ENCODE peak calls at places on chromosomes 1 and 21, in six cellular contexts. V is A549, B is HCT116, Q is endothelial cell of umbilical vein, J is H1, L is SK-N-SH. W is an unnamed sample.

GRCh38 chr21:29261555-29262540 is 36.9 kb upstream of the BACH1 start:
- DNase-seq in J (no peak), V (no peak), B (no peak), L (no peak), Q (no peak), W (no peak)

GRCh38 chr1:231104917-231105316 is 56.9 kb upstream of the TRIM67 start:
- DNase-seq in B (no peak), Q (no peak), V (no peak), J (no peak), L (no peak), W (no peak)

GRCh38 chr1:54584575-54584974 is 36.5 kb downstream of the ACOT11 start:
- DNase-seq in B (no peak), V (no peak), L (no peak), J (no peak), Q (no peak), W (no peak)

GRCh38 chr1:163178628-163179027 is 24.1 kb downstream of the RGS5 start:
- DNase-seq in V (no peak), J (no peak), Q (peak), B (no peak), L (no peak), W (peak)

GRCh38 chr1:171250263-171250662 is 2.0 kb downstream of the FMO1 start:
- DNase-seq in J (no peak), Q (no peak), L (no peak), V (no peak), B (no peak), W (no peak)

GRCh38 chr1:1318131-1318652 is 6.3 kb downstream of the INTS11 start:
- DNase-seq in J (no peak), Q (peak), V (peak), L (no peak), B (peak), W (no peak)

GRCh38 chr1:30378991-30379581 is 344.3 kb downstream of the MATN1 start:
- DNase-seq in Q (no peak), J (no peak), B (no peak), L (peak), V (no peak), W (peak)

GRCh38 chr1:243842978-243843490 is 7.0 kb downstream of the AKT3 start:
- DNase-seq in Q (peak), L (no peak), J (no peak), B (no peak), V (peak), W (peak)

GRCh38 chr1:154837034-154837678 is 32.9 kb downstream of the KCNN3 start:
- DNase-seq in V (no peak), Q (no peak), L (no peak), B (no peak), J (no peak), W (no peak)

GRCh38 chr1:195686764-195687163 is 921.5 kb downstream of the KCNT2 start:
- DNase-seq in J (no peak), V (no peak), Q (no peak), B (no peak), L (no peak), W (no peak)

GRCh38 chr1:115440733-115441132 is 102.7 kb upstream of the NGF start:
- DNase-seq in J (no peak), L (no peak), V (no peak), B (no peak), Q (no peak), W (no peak)

GRCh38 chr1:86567936-86568335 is 21.1 kb downstream of the CLCA4 start:
- DNase-seq in Q (no peak), B (no peak), J (no peak), L (no peak), V (no peak), W (no peak)

GRCh38 chr1:245172829-245173228 is 18.0 kb downstream of the KIF26B start:
- DNase-seq in V (no peak), Q (no peak), J (no peak), L (no peak), B (no peak), W (no peak)

GRCh38 chr1:226938903-226939438 is 1.1 kb upstream of the COQ8A start:
- DNase-seq in L (no peak), V (peak), J (no peak), Q (peak), B (no peak), W (peak)

GRCh38 chr1:35557118-35557610 is at the start of gene KIAA0319L:
- DNase-seq in V (peak), J (peak), Q (no peak), L (peak), B (no peak), W (no peak)

GRCh38 chr21:10425856-10426255 is 95.5 kb upstream of the TPTE start:
- DNase-seq in B (no peak), J (no peak), Q (no peak), L (no peak), V (no peak), W (no peak)

GRCh38 chr1:59163268-59164092 is 133.4 kb upstream of the FGGY start:
- DNase-seq in Q (peak), J (no peak), L (no peak), V (no peak), B (no peak), W (peak)

GRCh38 chr1:240314845-240315746 is 223.4 kb downstream of the FMN2 start:
- DNase-seq in L (no peak), V (no peak), Q (no peak), B (no peak), J (no peak), W (no peak)

GRCh38 chr1:204266504-204267034 is 52.8 kb upstream of the GOLT1A start:
- DNase-seq in L (no peak), B (no peak), J (no peak), V (peak), Q (no peak), W (no peak)

GRCh38 chr1:212513586-212513985 is 80.9 kb downstream of the NENF start:
- DNase-seq in V (no peak), J (no peak), L (no peak), B (peak), Q (no peak), W (no peak)

GRCh38 chr1:92877081-92877711 is 45.4 kb downstream of the RPL5 start:
- DNase-seq in B (no peak), Q (no peak), J (no peak), V (no peak), L (peak), W (no peak)

GRCh38 chr1:237751090-237751489 is 139.6 kb downstream of the ZP4 start:
- DNase-seq in V (no peak), B (no peak), J (no peak), Q (no peak), L (no peak), W (no peak)

GRCh38 chr1:14626869-14627607 is 28.6 kb downstream of the KAZN start:
- DNase-seq in B (no peak), J (no peak), Q (no peak), V (no peak), L (peak), W (no peak)

GRCh38 chr1:228088586-228089498 is 6.3 kb downstream of the ARF1 start:
- DNase-seq in J (no peak), Q (no peak), B (no peak), V (no peak), L (no peak), W (peak)

GRCh38 chr1:19892628-19893168 is 10.5 kb downstream of the OTUD3 start:
- DNase-seq in L (no peak), Q (peak), J (no peak), B (no peak), V (no peak), W (no peak)

GRCh38 chr1:212641956-212642355 is 33.4 kb downstream of the ATF3 start:
- DNase-seq in Q (no peak), L (no peak), B (no peak), V (no peak), J (no peak), W (no peak)

GRCh38 chr1:8590696-8591351 is 226.6 kb downstream of the RERE start:
- DNase-seq in V (no peak), Q (no peak), B (no peak), L (no peak), J (no peak), W (no peak)

GRCh38 chr1:59738591-59739015 is 76.1 kb upstream of the HOOK1 start:
- DNase-seq in J (no peak), L (no peak), V (no peak), B (no peak), Q (peak), W (no peak)

GRCh38 chr1:199784127-199784526 is 243.4 kb upstream of the NR5A2 start:
- DNase-seq in L (no peak), Q (peak), V (peak), B (no peak), J (no peak), W (no peak)

GRCh38 chr1:6495041-6495441 is 3.6 kb upstream of the PLEKHG5 start:
- DNase-seq in L (peak), J (no peak), V (no peak), B (no peak), Q (no peak), W (peak)

GRCh38 chr1:152461544-152461943 is 47.5 kb upstream of the CRNN start:
- DNase-seq in Q (peak), L (peak), B (peak), V (peak), J (peak), W (peak)

GRCh38 chr1:119075614-119076013 is 64.8 kb downstream of the WARS2 start:
- DNase-seq in V (no peak), B (no peak), L (no peak), Q (no peak), J (no peak), W (no peak)

GRCh38 chr1:16209847-16210407 is 2.5 kb downstream of the ARHGEF19 start:
- DNase-seq in L (no peak), B (no peak), V (no peak), Q (no peak), J (no peak), W (no peak)

GRCh38 chr1:16206547-16207317 is 5.7 kb downstream of the ARHGEF19 start:
- DNase-seq in Q (peak), V (peak), B (peak), J (peak), L (peak), W (peak)

GRCh38 chr1:16209132-16209846 is 3.2 kb downstream of the ARHGEF19 start:
- DNase-seq in B (no peak), Q (no peak), J (no peak), V (no peak), L (no peak), W (no peak)

GRCh38 chr1:16207318-16208269 is 4.9 kb downstream of the ARHGEF19 start:
- DNase-seq in L (no peak), Q (no peak), J (peak), V (no peak), B (no peak), W (no peak)

DNA sequence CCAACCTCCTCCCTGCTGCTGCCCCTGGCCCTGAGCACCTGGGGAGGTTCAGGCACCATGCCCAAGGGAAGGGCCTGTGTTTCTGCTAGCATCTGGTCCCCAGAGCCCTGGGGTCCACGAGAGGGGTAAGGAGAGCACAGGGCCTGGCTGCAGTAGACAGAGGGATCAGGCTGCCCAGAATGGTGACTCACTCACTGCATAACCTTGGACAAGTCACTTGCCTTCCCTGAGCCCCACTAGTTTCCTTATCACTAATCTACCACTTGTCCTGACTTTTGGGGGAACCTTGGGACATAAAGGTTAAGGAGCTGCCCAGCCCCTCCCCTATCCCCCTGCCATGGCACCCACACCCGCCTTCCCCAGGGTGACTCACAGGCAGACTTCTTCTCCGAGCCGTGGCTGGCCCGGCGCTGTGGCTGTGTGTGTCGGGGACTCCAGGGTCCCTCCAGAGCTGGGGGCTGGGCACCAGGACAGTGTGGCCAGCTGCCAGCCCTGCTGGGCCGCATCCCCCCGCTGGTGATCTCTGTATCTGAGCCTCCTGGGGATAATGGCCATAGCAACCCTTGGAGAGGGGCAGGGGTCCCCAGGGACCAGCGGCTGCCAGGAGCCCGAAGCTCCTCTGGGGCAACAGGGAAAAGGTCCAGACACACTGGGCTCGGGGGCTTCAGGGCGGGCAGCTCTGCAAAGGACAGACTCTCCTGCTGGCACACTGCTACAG is 4.0 kb downstream of the ARHGEF19 start:
- DNase-seq in J (no peak), L (no peak), Q (no peak), V (no peak), B (no peak), W (peak)
- H3K4me3 ChIP-seq in J (no peak), L (no peak), Q (no peak), V (no peak), B (peak), W (no peak)

GRCh38 chr1:221888218-221888617 is 146.3 kb upstream of the DUSP10 start:
- DNase-seq in B (no peak), V (no peak), J (no peak), L (no peak), Q (no peak), W (no peak)

GRCh38 chr1:221887758-221888157 is 145.9 kb upstream of the DUSP10 start:
- DNase-seq in J (no peak), L (no peak), Q (no peak), B (no peak), V (no peak), W (no peak)

GRCh38 chr1:221887091-221887746 is 145.3 kb upstream of the DUSP10 start:
- DNase-seq in Q (no peak), J (no peak), V (peak), L (peak), B (peak), W (peak)

GRCh38 chr1:221884821-221885220 is 142.9 kb upstream of the DUSP10 start:
- DNase-seq in L (no peak), V (no peak), B (no peak), Q (no peak), J (no peak), W (no peak)

DNA sequence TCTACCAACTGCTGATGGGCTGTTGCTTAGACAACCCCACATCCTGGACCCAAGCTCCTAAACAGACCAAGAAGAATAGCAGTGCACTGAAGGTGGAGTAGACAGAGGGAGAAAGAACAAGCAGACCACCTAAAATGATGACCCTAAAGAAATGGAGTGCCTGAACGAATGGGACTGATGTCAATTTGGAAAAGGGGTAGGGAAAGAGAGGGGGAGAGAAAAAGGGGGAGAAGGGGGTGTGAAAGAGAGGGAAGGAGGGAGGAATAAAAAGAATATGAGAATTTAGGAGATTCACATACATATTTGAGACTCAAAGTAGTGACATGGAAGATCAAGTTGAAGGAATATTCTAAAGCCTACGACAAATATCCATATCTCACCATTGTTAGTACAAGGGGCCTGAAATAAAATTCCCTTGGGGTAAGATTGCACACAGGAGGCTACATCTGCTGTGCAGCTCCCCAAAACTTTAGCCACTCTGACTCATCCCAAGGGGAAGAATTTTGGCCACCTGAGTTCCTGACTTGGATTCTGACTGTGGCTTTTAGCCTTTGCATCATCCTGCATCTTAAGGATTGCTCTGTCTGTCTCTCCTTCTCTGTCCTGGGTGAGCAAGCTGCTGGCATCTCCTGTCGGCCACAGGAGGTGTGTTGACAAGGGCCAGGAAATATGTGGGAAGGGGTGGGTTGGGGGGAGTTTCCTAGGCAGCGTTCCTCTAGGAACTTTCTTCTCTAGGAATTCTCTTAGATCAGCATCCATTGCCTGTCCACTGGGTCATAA is 144.6 kb upstream of the DUSP10 start:
- DNase-seq in V (no peak), Q (no peak), L (no peak), J (no peak), B (no peak), W (no peak)
- TF ChIP-seq CTCF in V (no peak), Q (no peak), L (no peak), J (no peak), B (no peak), W (no peak)

GRCh38 chr1:207919523-207920210 is 8.7 kb upstream of the CD34 start:
- DNase-seq in B (no peak), V (no peak), J (no peak), L (no peak), Q (peak), W (peak)

GRCh38 chr1:207922554-207922953 is 11.6 kb upstream of the CD34 start:
- DNase-seq in Q (peak), B (no peak), J (no peak), V (no peak), L (no peak), W (no peak)

GRCh38 chr1:207918571-207918970 is 7.6 kb upstream of the CD34 start:
- DNase-seq in Q (peak), B (no peak), J (no peak), L (no peak), V (no peak), W (no peak)

GRCh38 chr1:207918016-207918415 is 7.1 kb upstream of the CD34 start:
- DNase-seq in B (no peak), Q (peak), J (no peak), L (no peak), V (no peak), W (no peak)

GRCh38 chr1:207920481-207921050 is 9.6 kb upstream of the CD34 start:
- DNase-seq in B (no peak), J (no peak), Q (no peak), L (peak), V (no peak), W (no peak)
- TF ChIP-seq MAX in B (no peak), J (no peak), Q (no peak), L (no peak), V (no peak), W (no peak)

DNA sequence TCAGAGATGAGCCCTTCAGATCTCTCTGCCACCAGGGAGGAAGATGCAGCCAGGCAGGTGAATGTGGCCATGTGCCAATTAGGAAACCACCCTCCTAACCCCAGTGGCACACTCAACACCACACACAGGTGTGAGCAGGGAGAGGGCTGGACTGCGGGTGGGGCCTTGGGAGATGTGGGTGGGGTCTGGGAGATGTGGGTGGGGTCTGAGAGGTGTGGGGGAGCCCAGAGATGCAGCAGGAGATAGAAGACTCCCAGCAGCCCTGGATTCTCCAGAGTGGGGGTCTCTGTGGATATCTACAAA is 43.2 kb upstream of the COL6A1 start:
- DNase-seq in Q (no peak), J (no peak), L (peak), B (no peak), V (no peak), W (no peak)
- H3K4me3 ChIP-seq in Q (no peak), J (no peak), L (no peak), B (no peak), V (no peak), W (no peak)

DNA sequence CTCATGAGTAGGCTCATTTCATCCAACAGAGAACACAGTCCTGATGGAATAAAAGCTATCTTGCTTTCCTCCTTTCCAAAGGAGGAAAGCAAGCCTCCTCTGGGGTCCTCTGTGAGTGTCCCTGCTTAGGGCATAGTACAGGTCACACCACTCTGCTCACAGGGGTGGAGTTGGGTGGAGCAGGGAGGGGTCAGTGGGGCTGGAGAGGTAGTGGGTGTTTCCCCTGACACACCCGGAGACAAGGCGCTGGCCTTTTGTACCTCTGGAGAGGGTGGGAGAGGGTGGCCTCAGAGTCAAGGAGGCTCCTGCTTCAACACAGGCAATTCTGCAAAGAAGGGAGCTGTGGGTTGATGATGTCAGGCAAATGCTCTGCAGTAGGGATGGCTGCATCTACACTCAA is 58.5 kb upstream of the PLXNA2 start:
- DNase-seq in V (no peak), B (no peak), J (no peak), Q (no peak), L (no peak), W (no peak)
- TF ChIP-seq CTCF in V (no peak), B (no peak), J (no peak), Q (no peak), L (no peak), W (no peak)

DNA sequence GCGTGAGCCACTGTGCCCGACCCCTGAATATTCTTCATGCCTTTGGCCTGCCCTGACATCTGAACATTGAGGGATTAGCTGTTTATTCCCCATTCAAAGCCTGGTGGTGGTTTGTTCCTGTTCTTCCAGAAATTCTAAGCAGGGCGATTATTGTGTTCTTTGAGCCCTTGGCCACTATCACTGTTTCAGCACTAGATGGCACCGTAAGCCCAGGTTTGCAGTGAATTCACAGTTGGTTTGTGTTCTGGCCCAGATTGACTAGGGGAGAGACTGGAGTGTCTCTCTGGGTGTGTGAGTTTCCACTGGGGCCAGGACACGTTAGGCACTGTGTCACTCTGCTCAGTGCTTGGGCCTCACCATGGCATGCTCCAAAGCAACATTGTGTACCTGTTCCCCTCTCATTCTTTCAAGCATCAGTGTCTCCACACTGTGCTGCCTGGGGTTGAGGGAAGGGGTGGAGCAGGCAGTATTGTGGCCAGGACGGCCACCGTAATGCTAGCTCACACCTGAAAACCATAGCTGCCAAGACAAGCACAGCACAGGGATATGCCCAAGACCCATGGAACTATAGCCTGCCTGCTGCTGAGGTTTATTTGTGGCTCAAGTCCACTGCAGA is 52.7 kb downstream of the PKN2 start:
- DNase-seq in B (peak), Q (peak), L (no peak), J (peak), V (peak), W (peak)
- TF ChIP-seq MAX in B (no peak), Q (no peak), L (no peak), J (no peak), V (no peak), W (no peak)